ENCODE peak calls at places on chromosomes 4 and X, in six cellular contexts. F is HS-5, N is islet precursor cell, R is A673, X is ACHN, U is substantia nigra. H is an unnamed sample.
A peak's percentile ranks its signal among the peaks of the same experiment; 100 is the strongest.

GRCh38 chrX:51395807-51396728 is 63.4 kb downstream of the NUDT10 start:
- DNase-seq in F (no peak), N (peak; percentile 61), R (peak; percentile 40), X (no peak), U (no peak), H (no peak)

GRCh38 chrX:101759000-101759399 is 99.3 kb upstream of the ARMCX2 start:
- DNase-seq in F (peak; percentile 6), N (peak; percentile 91), R (peak; percentile 57), X (peak; percentile 57), U (no peak), H (peak; percentile 57)

GRCh38 chr4:113270520-113271319 is 221.3 kb downstream of the ANK2 start:
- DNase-seq in F (no peak), N (no peak), R (no peak), X (no peak), U (no peak), H (no peak)

GRCh38 chr4:112167790-112168189 is 22.5 kb downstream of the FAM241A start:
- DNase-seq in F (no peak), N (no peak), R (no peak), X (no peak), U (no peak), H (no peak)

GRCh38 chr4:59597536-59598232 is 1602.4 kb upstream of the ADGRL3 start:
- DNase-seq in F (no peak), N (peak; percentile 85), R (no peak), X (no peak), U (peak; percentile 16), H (no peak)

GRCh38 chr4:182881928-182882327 is 35.3 kb downstream of the DCTD start:
- DNase-seq in F (no peak), N (peak; percentile 26), R (no peak), X (no peak), U (no peak), H (peak; percentile 26)

GRCh38 chrX:45632506-45632905 is 431.8 kb upstream of the DIPK2B start:
- DNase-seq in F (no peak), N (no peak), R (no peak), X (no peak), U (no peak), H (no peak)

GRCh38 chrX:103584606-103585005 is 709 bp upstream of the TCEAL4 start:
- DNase-seq in F (no peak), N (no peak), R (peak; percentile 26), X (peak; percentile 1), U (no peak), H (no peak)

GRCh38 chr4:70518716-70519115 is 347 bp downstream of the AMTN start:
- DNase-seq in F (no peak), N (no peak), R (no peak), X (no peak), U (no peak), H (no peak)

GRCh38 chr4:26765515-26765914 is 95.1 kb upstream of the STIM2 start:
- DNase-seq in F (no peak), N (no peak), R (no peak), X (no peak), U (no peak), H (no peak)

GRCh38 chr4:150457802-150458201 is 124.1 kb upstream of the MAB21L2 start:
- DNase-seq in F (no peak), N (no peak), R (no peak), X (no peak), U (no peak), H (no peak)

GRCh38 chrX:104288961-104289360 is 34.2 kb upstream of the ESX1 start:
- DNase-seq in F (no peak), N (no peak), R (no peak), X (no peak), U (no peak), H (no peak)

GRCh38 chr4:27217261-27217769 is 356.7 kb downstream of the STIM2 start:
- DNase-seq in F (peak; percentile 50), N (no peak), R (peak; percentile 50), X (no peak), U (no peak), H (no peak)

GRCh38 chr4:39636786-39637185 is 1.9 kb downstream of the SMIM14 start:
- DNase-seq in F (no peak), N (no peak), R (no peak), X (peak; percentile 37), U (no peak), H (no peak)

GRCh38 chrX:148991502-148991901 is 491.1 kb downstream of the AFF2 start:
- DNase-seq in F (no peak), N (no peak), R (no peak), X (no peak), U (no peak), H (no peak)

GRCh38 chr4:10164877-10165283 is 48.3 kb upstream of the WDR1 start:
- DNase-seq in F (no peak), N (peak; percentile 73), R (peak; percentile 53), X (peak; percentile 28), U (no peak), H (peak; percentile 38)

GRCh38 chrX:72316408-72317079 is 10.8 kb upstream of the CITED1 start:
- DNase-seq in F (no peak), N (no peak), R (no peak), X (no peak), U (no peak), H (no peak)

GRCh38 chr4:22129454-22130075 is 181.0 kb upstream of the KCNIP4 start:
- DNase-seq in F (no peak), N (peak; percentile 76), R (peak; percentile 37), X (peak; percentile 48), U (no peak), H (no peak)

GRCh38 chr4:2370597-2371320 is 47.7 kb downstream of the ZFYVE28 start:
- DNase-seq in F (no peak), N (no peak), R (no peak), X (no peak), U (no peak), H (no peak)

GRCh38 chr4:118787844-118788380 is 48.0 kb downstream of the SEC24D start:
- DNase-seq in F (no peak), N (no peak), R (no peak), X (no peak), U (no peak), H (no peak)

GRCh38 chr4:52051615-52052474 is 741 bp downstream of the SPATA18 start:
- DNase-seq in F (no peak), N (peak; percentile 98), R (peak; percentile 54), X (peak; percentile 81), U (no peak), H (peak; percentile 25)

GRCh38 chrX:139170526-139171173 is 359.9 kb upstream of the F9 start:
- DNase-seq in F (no peak), N (no peak), R (no peak), X (no peak), U (no peak), H (no peak)

GRCh38 chr4:164977243-164978164 is at the start of gene TRIM61:
- DNase-seq in F (no peak), N (no peak), R (peak; percentile 70), X (no peak), U (peak; percentile 30), H (no peak)

GRCh38 chrX:150635952-150636351 is 57.2 kb upstream of the MTMR1 start:
- DNase-seq in F (peak; percentile 50), N (no peak), R (no peak), X (peak; percentile 57), U (no peak), H (no peak)

GRCh38 chr4:103137446-103137827 is 37.8 kb upstream of the BDH2 start:
- DNase-seq in F (peak; percentile 78), N (no peak), R (no peak), X (no peak), U (no peak), H (no peak)

GRCh38 chr4:158111241-158111640 is 61.6 kb downstream of the GASK1B start:
- DNase-seq in F (no peak), N (no peak), R (no peak), X (no peak), U (no peak), H (no peak)

GRCh38 chrX:134548257-134548732 is 88.3 kb downstream of the HPRT1 start:
- DNase-seq in F (no peak), N (no peak), R (no peak), X (no peak), U (no peak), H (no peak)

GRCh38 chr4:87299898-87300297 is 22.8 kb downstream of the HSD17B13 start:
- DNase-seq in F (no peak), N (no peak), R (no peak), X (no peak), U (no peak), H (no peak)

GRCh38 chr4:74675673-74676279 is 118.5 kb downstream of the BTC start:
- DNase-seq in F (no peak), N (peak; percentile 58), R (peak; percentile 48), X (peak; percentile 75), U (no peak), H (no peak)

GRCh38 chrX:40105016-40105790 is 7.4 kb upstream of the BCOR start:
- DNase-seq in F (no peak), N (peak; percentile 81), R (no peak), X (peak; percentile 25), U (no peak), H (no peak)